ENCODE peak calls at places on chromosome 11, in ten cellular contexts. D, W, I, Y, X, S, E, G, J and P are unnamed samples.

GRCh38 chr11:134999490-135000066 is 587.5 kb upstream of the B3GAT1 start:
- DNase-seq in X (no peak), Y (no peak), E (no peak), D (no peak), J (no peak), G (no peak), W (no peak), S (no peak), I (no peak), P (no peak)

GRCh38 chr11:6206456-6207180 is 1.3 kb downstream of the C11orf42 start:
- DNase-seq in D (peak), J (no peak), G (no peak), X (no peak), W (no peak), E (no peak), S (no peak), Y (no peak), I (no peak), P (no peak)

GRCh38 chr11:33910261-33910959 is 18.5 kb upstream of the LMO2 start:
- DNase-seq in Y (no peak), D (peak), J (no peak), I (no peak), G (no peak), E (no peak), X (no peak), W (no peak), S (no peak), P (no peak)

GRCh38 chr11:59141673-59142460 is 789 bp upstream of the FAM111A start:
- DNase-seq in Y (no peak), S (no peak), W (no peak), I (no peak), X (no peak), E (peak), J (no peak), G (peak), D (peak), P (no peak)

GRCh38 chr11:115871161-115871750 is 367.0 kb upstream of the CADM1 start:
- DNase-seq in G (no peak), Y (no peak), X (no peak), J (no peak), W (no peak), S (no peak), I (no peak), D (no peak), E (no peak), P (no peak)

GRCh38 chr11:8697056-8697455 is 14.5 kb downstream of the RPL27A start:
- DNase-seq in E (no peak), D (no peak), W (no peak), Y (no peak), X (no peak), I (no peak), J (no peak), G (no peak), S (no peak), P (no peak)

GRCh38 chr11:130888790-130889189 is 27.5 kb downstream of the SNX19 start:
- DNase-seq in I (no peak), G (no peak), E (no peak), S (no peak), W (no peak), J (no peak), Y (no peak), D (no peak), X (no peak), P (no peak)

GRCh38 chr11:12669930-12670329 is 4.3 kb upstream of the TEAD1 start:
- DNase-seq in Y (no peak), J (no peak), E (peak), S (no peak), X (no peak), I (no peak), G (peak), D (no peak), W (no peak), P (no peak)

GRCh38 chr11:76587810-76588454 is 82.6 kb downstream of the LRRC32 start:
- DNase-seq in W (no peak), S (no peak), I (no peak), E (peak), X (peak), J (no peak), D (no peak), Y (no peak), G (no peak), P (no peak)